ENCODE peak calls at places on chromosomes 11 and 22, in four cellular contexts. K, U, T and I are unnamed samples. For H3K4me1, the result is how much of the 10 kb centered on the place peaks cover.

GRCh38 chr11:7892059-7892699 is 38.9 kb downstream of the OR10A6 start:
- DNase-seq in K (no peak), T (no peak), U (no peak), I (peak)

GRCh38 chr11:40338739-40339138 is 1120.7 kb downstream of the LRRC4C start:
- DNase-seq in U (no peak), K (no peak), T (no peak), I (no peak)

GRCh38 chr11:115843116-115843515 is 338.9 kb upstream of the CADM1 start:
- DNase-seq in T (no peak), K (no peak), U (no peak), I (no peak)

GRCh38 chr22:47561115-47561675 is 798.7 kb downstream of the TBC1D22A start:
- DNase-seq in K (no peak), U (no peak), T (no peak), I (no peak)

GRCh38 chr11:4539603-4540219 is 5.3 kb upstream of the OR52M1 start:
- DNase-seq in K (peak), T (peak), U (peak), I (peak)

GRCh38 chr11:25758145-25758661 is 573.7 kb upstream of the ANO3 start:
- DNase-seq in U (no peak), T (no peak), K (no peak), I (no peak)

GRCh38 chr11:18001191-18001590 is 11.7 kb downstream of the SERGEF start:
- DNase-seq in U (no peak), K (no peak), T (no peak), I (no peak)

GRCh38 chr11:47991894-47992293 is 11.5 kb downstream of the PTPRJ start:
- DNase-seq in T (no peak), K (no peak), U (no peak), I (no peak)

GRCh38 chr11:118998388-118998717 is 415 bp downstream of the CENATAC start:
- DNase-seq in T (no peak), U (no peak), K (no peak), I (no peak)

GRCh38 chr22:21444701-21445436 is 22.3 kb upstream of the TMEM191C start:
- DNase-seq in U (no peak), K (peak), T (peak), I (no peak)

GRCh38 chr22:21447694-21448402 is 19.3 kb upstream of the TMEM191C start:
- DNase-seq in K (peak), T (peak), U (no peak), I (no peak)

GRCh38 chr22:21446827-21447690 is 20.1 kb upstream of the TMEM191C start:
- DNase-seq in T (peak), U (no peak), K (no peak), I (no peak)

GRCh38 chr22:21445437-21446127 is 21.6 kb upstream of the TMEM191C start:
- DNase-seq in U (no peak), K (peak), T (no peak), I (no peak)

DNA sequence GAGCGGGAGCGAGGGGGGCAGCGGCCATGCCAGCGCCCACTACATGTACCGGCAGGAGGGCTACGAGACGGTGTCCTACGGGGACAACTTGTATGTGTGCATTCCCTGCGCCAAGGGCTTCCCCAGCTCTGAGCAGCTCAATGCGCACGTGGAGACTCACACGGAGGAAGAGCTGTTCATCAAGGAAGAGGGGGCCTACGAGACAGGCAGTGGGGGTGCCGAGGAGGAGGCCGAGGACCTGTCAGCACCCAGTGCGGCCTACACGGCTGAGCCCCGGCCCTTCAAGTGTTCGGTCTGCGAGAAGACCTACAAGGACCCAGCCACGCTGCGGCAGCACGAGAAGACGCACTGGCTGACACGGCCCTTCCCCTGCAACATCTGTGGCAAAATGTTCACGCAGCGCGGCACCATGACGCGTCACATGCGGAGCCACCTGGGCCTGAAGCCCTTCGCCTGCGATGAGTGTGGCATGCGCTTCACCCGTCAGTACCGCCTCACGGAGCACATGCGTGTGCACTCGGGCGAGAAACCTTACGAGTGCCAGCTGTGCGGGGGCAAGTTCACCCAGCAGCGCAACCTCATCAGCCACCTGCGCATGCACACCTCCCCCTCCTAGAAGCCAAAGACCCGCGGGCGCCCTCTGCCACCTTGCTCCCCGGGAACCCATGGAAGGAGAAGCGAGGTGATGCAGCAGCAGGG is 20.9 kb upstream of the TMEM191C start:
- DNase-seq in U (no peak), K (peak), T (peak), I (no peak)
- H3K4me1 ChIP-seq in U (under half), K (under half), T (under half), I (under half)

GRCh38 chr11:29507381-29507780 is 509.4 kb downstream of the KCNA4 start:
- DNase-seq in U (no peak), T (no peak), K (no peak), I (no peak)

DNA sequence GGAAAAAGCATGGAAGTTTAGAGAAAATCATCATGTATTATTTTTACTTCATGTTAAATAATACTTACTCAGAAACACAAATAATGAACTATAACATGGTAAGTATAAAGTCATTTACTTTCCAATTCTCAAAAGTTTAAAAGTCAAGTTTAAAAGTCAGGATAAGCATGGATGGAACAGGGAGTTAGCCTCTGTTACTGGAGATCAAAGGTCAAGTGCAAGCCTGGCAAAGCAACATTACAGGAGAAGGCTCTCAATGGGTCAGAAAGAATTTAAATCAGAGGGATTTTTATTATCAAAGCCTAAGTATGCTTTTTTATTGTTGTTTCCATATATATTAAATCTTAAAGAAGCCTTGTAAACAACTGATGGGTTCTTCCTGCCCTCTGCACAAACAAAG is 505.4 kb downstream of the KCNA4 start:
- DNase-seq in T (no peak), K (no peak), U (no peak), I (no peak)
- H3K4me1 ChIP-seq in T (under half), K (under half), U (under half), I (under half)

GRCh38 chr11:86050310-86050709 is 18.6 kb downstream of the PICALM start:
- DNase-seq in K (no peak), U (no peak), T (no peak), I (no peak)
- H3K4me1 ChIP-seq in K (half or more), U (under half), T (half or more), I (under half)

DNA sequence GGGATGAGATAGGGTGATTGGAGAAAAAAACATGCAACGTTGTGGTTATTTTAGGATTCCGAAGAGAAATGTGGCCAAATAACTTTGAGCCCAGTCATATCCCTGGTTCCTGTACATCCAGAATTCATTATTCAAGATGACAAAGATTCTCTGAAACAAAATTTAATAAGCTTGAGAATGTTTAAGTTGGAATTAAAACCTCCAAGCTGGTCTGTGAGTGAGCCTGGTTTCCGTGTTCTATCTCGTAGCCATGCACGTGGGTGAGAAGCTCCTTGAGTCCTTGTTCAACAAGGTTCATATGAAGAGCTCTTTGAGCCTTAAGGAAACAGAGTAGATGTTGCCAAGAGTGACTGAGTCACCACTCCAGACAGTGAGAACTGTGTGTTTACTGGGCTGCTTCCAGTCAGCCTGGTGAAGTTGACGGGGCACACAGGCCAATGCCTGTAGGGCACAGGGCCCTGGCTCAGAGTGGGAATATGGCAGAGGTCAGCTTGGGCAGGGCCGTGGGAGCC is 206.5 kb downstream of the NAV2 start:
- DNase-seq in U (no peak), K (no peak), T (no peak), I (no peak)
- H3K4me1 ChIP-seq in U (under half), K (under half), T (under half), I (under half)

DNA sequence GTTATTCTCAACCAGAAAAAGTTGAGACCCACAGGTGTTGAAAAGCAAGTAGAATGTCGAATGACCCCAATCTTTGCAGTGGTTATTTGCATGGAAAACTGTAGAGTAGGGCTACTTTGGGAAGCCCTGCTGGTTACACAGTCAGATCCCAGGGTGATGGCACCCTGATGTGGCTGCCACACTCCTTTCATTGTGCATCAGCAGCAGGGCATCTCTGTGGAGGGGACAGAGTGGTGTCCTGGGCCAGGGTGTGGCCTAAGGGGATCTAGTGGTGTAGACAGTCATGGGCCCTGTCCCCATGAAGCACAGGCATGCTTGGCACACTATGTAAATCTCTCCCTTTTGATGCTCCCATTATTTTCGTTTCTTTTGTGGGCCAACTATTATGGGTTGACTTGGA is 199.4 kb upstream of the NAV2 start:
- DNase-seq in U (no peak), K (no peak), T (no peak), I (no peak)
- H3K4me1 ChIP-seq in U (under half), K (under half), T (under half), I (under half)

GRCh38 chr11:73315288-73316020 is 7.4 kb downstream of the ARHGEF17 start:
- DNase-seq in U (no peak), T (no peak), K (peak), I (no peak)

GRCh38 chr11:73317803-73318202 is 9.7 kb downstream of the ARHGEF17 start:
- DNase-seq in T (no peak), K (peak), U (no peak), I (no peak)

GRCh38 chr11:73318501-73319011 is 10.5 kb downstream of the ARHGEF17 start:
- DNase-seq in K (peak), U (no peak), T (no peak), I (no peak)

GRCh38 chr11:73316422-73316821 is 8.3 kb downstream of the ARHGEF17 start:
- DNase-seq in U (no peak), T (no peak), K (no peak), I (no peak)

DNA sequence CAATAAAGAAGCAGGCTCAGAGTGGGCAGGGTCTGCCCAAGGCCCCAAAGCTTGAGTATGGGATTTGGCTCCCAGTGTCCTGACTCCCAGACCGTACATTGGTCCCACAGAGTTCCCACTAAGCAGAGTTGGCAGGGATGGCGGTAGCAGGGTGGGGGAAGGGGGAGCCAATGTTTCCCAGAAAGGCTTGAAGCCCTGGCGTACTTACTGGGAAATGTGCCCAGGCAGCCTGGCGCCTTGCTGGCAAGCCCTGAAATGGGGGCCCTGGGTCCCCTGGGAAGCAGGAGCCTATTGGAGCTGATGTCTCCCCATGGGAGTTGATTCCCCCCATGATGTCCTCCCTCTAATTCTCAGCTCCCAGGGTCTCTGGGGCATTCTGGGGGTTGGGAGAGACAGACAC is 9.3 kb downstream of the ARHGEF17 start:
- DNase-seq in T (no peak), K (peak), U (no peak), I (no peak)
- H3K4me1 ChIP-seq in T (under half), K (under half), U (under half), I (under half)

GRCh38 chr11:86185346-86185745 is 59.2 kb upstream of the EED start:
- DNase-seq in U (no peak), K (no peak), T (no peak), I (no peak)
- H3K4me1 ChIP-seq in U (under half), K (under half), T (under half), I (under half)

GRCh38 chr22:25690798-25691197 is 51.2 kb upstream of the MYO18B start:
- DNase-seq in T (no peak), K (no peak), U (no peak), I (no peak)

GRCh38 chr22:25689631-25690030 is 52.4 kb upstream of the MYO18B start:
- DNase-seq in U (no peak), K (no peak), T (no peak), I (no peak)

GRCh38 chr22:25692965-25693565 is 48.9 kb upstream of the MYO18B start:
- DNase-seq in U (no peak), K (no peak), T (no peak), I (no peak)

GRCh38 chr22:25694167-25694907 is 47.7 kb upstream of the MYO18B start:
- DNase-seq in K (no peak), T (no peak), U (no peak), I (no peak)

GRCh38 chr22:25692392-25692791 is 49.6 kb upstream of the MYO18B start:
- DNase-seq in T (no peak), U (no peak), K (no peak), I (no peak)
- H3K4me1 ChIP-seq in T (under half), U (under half), K (under half), I (under half)

DNA sequence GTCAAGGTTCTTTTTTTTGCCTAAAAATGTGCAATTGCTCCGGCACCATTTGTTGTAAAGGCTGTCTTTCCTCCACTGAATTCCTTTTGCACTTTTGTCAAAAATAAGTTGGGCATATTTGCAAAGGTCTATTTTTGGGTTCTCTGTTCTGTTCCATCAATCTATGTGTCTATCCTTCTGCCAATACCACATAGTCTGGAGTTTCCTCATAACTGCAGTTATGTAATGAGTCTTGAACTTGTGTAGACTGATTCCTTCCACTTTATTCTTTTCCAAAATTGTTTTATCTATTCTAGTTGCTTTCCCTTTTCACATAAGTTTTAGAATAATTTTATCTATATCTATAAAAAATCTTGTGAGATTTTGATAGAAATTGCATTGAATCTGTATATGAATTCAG is 6.7 kb downstream of the KCNJ5 start:
- DNase-seq in U (no peak), K (no peak), T (no peak), I (no peak)
- H3K4me1 ChIP-seq in U (under half), K (under half), T (under half), I (under half)

DNA sequence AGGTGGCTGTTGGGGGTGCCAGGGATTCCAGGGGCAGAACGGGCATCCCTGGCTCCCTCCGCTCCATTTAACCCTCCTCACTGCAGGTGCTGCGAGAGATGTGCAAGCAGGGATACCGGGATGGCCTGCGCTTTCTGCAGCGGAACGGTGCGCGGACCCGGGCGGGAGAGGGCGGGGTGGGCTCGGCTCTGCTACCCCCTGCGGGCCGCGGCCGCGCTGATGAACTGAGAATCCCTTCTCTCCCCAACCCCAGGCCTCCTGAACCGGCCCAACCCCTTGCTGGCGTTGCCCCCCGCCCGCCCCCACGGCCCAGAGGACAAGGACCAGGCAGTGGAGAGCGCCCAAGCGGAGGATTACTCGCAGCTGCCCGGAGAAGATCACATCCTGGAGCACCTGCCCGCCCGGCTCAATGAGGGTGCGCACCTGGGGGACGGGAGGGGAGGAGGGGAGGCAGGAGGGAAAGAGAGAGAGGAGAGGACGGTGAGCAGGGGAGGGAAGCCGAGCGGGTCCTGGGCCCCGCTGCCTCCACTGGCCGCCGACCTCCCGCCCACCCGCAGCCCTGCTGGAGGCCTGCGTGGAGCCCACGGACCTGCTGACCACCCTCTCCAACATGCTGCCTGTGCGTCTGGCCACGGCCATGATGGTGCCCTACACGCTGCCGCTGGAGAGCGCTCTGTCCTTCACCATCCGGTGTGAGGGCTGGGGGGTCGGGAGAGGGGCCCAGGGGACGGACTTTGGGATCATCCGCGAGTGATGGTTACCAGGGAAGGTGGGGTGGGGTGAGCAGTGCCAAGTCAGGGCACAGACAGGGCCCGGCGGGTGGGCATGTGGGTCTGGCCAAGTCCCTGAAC is 4.1 kb upstream of the CRACR2B start:
- DNase-seq in K (no peak), U (no peak), T (peak), I (no peak)
- H3K4me1 ChIP-seq in K (under half), U (under half), T (half or more), I (under half)